ENCODE peak calls at places on chromosomes 16 and 17, in six cellular contexts. J is T-helper 1 cell; T is amygdala; Q is CD8-positive, alpha-beta T cell; I is mucosa of descending colon; L is Caki2. H is an unnamed sample.

GRCh38 chr16:30918614-30919013 is 4.8 kb upstream of the FBXL19 start:
- DNase-seq in J (no peak), T (no peak), Q (no peak), I (no peak), L (no peak), H (no peak)

GRCh38 chr16:57091990-57092785 is at the start of gene CPNE2:
- DNase-seq in J (no peak), T (peak), Q (no peak), I (peak), L (peak), H (no peak)

GRCh38 chr17:10394201-10394887 is 21.5 kb upstream of the MYH13 start:
- DNase-seq in J (no peak), T (no peak), Q (no peak), I (no peak), L (no peak), H (no peak)

GRCh38 chr17:49575524-49576120 is at the start of gene NXPH3:
- DNase-seq in J (peak), T (no peak), Q (peak), I (peak), L (no peak), H (peak)

GRCh38 chr16:23651943-23652468 is 10.7 kb downstream of the DCTN5 start:
- DNase-seq in J (no peak), T (no peak), Q (no peak), I (no peak), L (no peak), H (no peak)

GRCh38 chr16:47774661-47775060 is 313.5 kb downstream of the PHKB start:
- DNase-seq in J (no peak), T (no peak), Q (no peak), I (no peak), L (peak), H (no peak)

GRCh38 chr17:27572665-27573064 is 58.3 kb upstream of the LGALS9 start:
- DNase-seq in J (no peak), T (no peak), Q (no peak), I (no peak), L (no peak), H (no peak)

GRCh38 chr17:41973457-41973856 is 6.9 kb downstream of the CNP start:
- DNase-seq in J (no peak), T (no peak), Q (no peak), I (peak), L (no peak), H (no peak)

GRCh38 chr17:41785091-41785875 is 1.2 kb downstream of the JUP start:
- DNase-seq in J (no peak), T (no peak), Q (no peak), I (no peak), L (peak), H (peak)

GRCh38 chr16:67979955-67980678 is at the start of gene DPEP3:
- DNase-seq in J (no peak), T (no peak), Q (no peak), I (no peak), L (no peak), H (no peak)

GRCh38 chr17:5838661-5839300 is 231.4 kb upstream of the WSCD1 start:
- DNase-seq in J (no peak), T (no peak), Q (no peak), I (no peak), L (no peak), H (no peak)

GRCh38 chr16:14187517-14188338 is 116.6 kb downstream of the MRTFB start:
- DNase-seq in J (no peak), T (no peak), Q (no peak), I (no peak), L (no peak), H (no peak)

GRCh38 chr16:87739801-87740200 is 26.0 kb downstream of the KLHDC4 start:
- DNase-seq in J (no peak), T (no peak), Q (no peak), I (no peak), L (no peak), H (no peak)

GRCh38 chr16:86073103-86073625 is 174.2 kb downstream of the IRF8 start:
- DNase-seq in J (no peak), T (no peak), Q (no peak), I (no peak), L (peak), H (no peak)